ENCODE peak calls at places on chromosomes 11 and 22, in five cellular contexts. One of them, this sample, is unnamed.

GRCh38 chr11:46363031-46363407 is 15.8 kb downstream of the DGKZ start:
- DNase-seq in nephron progenitor cell: no peak
- DNase-seq in mucosa of descending colon: no peak
- DNase-seq in HCEC 1CT: no peak
- DNase-seq in sigmoid colon: no peak
- DNase-seq in this sample: peak

GRCh38 chr11:67458266-67458665 is 3.1 kb downstream of the CABP4 start:
- DNase-seq in nephron progenitor cell: no peak
- DNase-seq in mucosa of descending colon: no peak
- DNase-seq in HCEC 1CT: no peak
- DNase-seq in sigmoid colon: peak
- DNase-seq in this sample: no peak

GRCh38 chr22:50403701-50404101 is 60.6 kb downstream of the PPP6R2 start:
- DNase-seq in nephron progenitor cell: no peak
- DNase-seq in mucosa of descending colon: peak
- DNase-seq in HCEC 1CT: no peak
- DNase-seq in sigmoid colon: peak
- DNase-seq in this sample: peak

GRCh38 chr11:26297179-26297970 is 34.6 kb upstream of the ANO3 start:
- DNase-seq in nephron progenitor cell: no peak
- DNase-seq in mucosa of descending colon: no peak
- DNase-seq in HCEC 1CT: peak
- DNase-seq in sigmoid colon: no peak
- DNase-seq in this sample: no peak

GRCh38 chr11:17185938-17186337 is 21.8 kb downstream of the PIK3C2A start:
- DNase-seq in nephron progenitor cell: no peak
- DNase-seq in mucosa of descending colon: no peak
- DNase-seq in HCEC 1CT: no peak
- DNase-seq in sigmoid colon: no peak
- DNase-seq in this sample: no peak

GRCh38 chr22:50581950-50582561 is 593 bp downstream of the CHKB start:
- DNase-seq in nephron progenitor cell: no peak
- DNase-seq in mucosa of descending colon: no peak
- DNase-seq in HCEC 1CT: no peak
- DNase-seq in sigmoid colon: peak
- DNase-seq in this sample: no peak

GRCh38 chr11:122494171-122494570 is 161.4 kb upstream of the UBASH3B start:
- DNase-seq in nephron progenitor cell: no peak
- DNase-seq in mucosa of descending colon: no peak
- DNase-seq in HCEC 1CT: no peak
- DNase-seq in sigmoid colon: no peak
- DNase-seq in this sample: no peak

GRCh38 chr22:37485006-37485713 is 1.0 kb downstream of the MFNG start:
- DNase-seq in nephron progenitor cell: no peak
- DNase-seq in mucosa of descending colon: peak
- DNase-seq in HCEC 1CT: no peak
- DNase-seq in sigmoid colon: no peak
- DNase-seq in this sample: peak

This sample was measured in lower lobe of right lung.